ENCODE peak calls at places on chromosome 4, in ten cellular contexts. F, W, G, E, J, X, I, S, C and U are unnamed samples.

GRCh38 chr4:163391756-163392155 is 48.1 kb downstream of the NPY5R start:
- DNase-seq in F (peak; percentile 41), W (no peak), G (no peak), E (no peak), J (no peak), X (no peak), I (no peak), S (no peak), C (no peak), U (no peak)

GRCh38 chr4:1235381-1236102 is 13.4 kb downstream of the CTBP1 start:
- DNase-seq in F (no peak), W (no peak), G (no peak), E (peak; percentile 11), J (no peak), X (no peak), I (no peak), S (no peak), C (no peak), U (no peak)

GRCh38 chr4:9919047-9919446 is 102.2 kb downstream of the SLC2A9 start:
- DNase-seq in F (no peak), W (no peak), G (no peak), E (peak; percentile 47), J (no peak), X (no peak), I (no peak), S (no peak), C (no peak), U (no peak)

GRCh38 chr4:55386073-55386472 is 9.7 kb upstream of the TMEM165 start:
- DNase-seq in F (peak; percentile 40), W (no peak), G (no peak), E (peak; percentile 64), J (no peak), X (no peak), I (no peak), S (no peak), C (peak; percentile 37), U (peak; percentile 44)

GRCh38 chr4:121370729-121371325 is 10.0 kb downstream of the QRFPR start:
- DNase-seq in F (peak; percentile 64), W (no peak), G (no peak), E (peak; percentile 28), J (peak; percentile 68), X (peak; percentile 13), I (no peak), S (no peak), C (peak; percentile 43), U (peak; percentile 64)

GRCh38 chr4:152293527-152293926 is 242.4 kb downstream of the FBXW7 start:
- DNase-seq in F (no peak), W (no peak), G (no peak), E (no peak), J (no peak), X (no peak), I (no peak), S (no peak), C (no peak), U (no peak)

GRCh38 chr4:28759064-28759463 is 1898.4 kb downstream of the STIM2 start:
- DNase-seq in F (no peak), W (no peak), G (no peak), E (no peak), J (no peak), X (no peak), I (no peak), S (no peak), C (no peak), U (no peak)

GRCh38 chr4:74320559-74321118 is 12.4 kb downstream of the EPGN start:
- DNase-seq in F (peak; percentile 75), W (no peak), G (no peak), E (peak; percentile 68), J (peak; percentile 90), X (peak; percentile 26), I (peak; percentile 51), S (peak; percentile 4), C (peak; percentile 62), U (peak; percentile 73)

GRCh38 chr4:38235338-38235737 is 275.1 kb downstream of the PTTG2 start:
- DNase-seq in F (no peak), W (no peak), G (no peak), E (no peak), J (no peak), X (no peak), I (no peak), S (no peak), C (no peak), U (no peak)

GRCh38 chr4:97142405-97142804 is 1000.9 kb downstream of the STPG2 start:
- DNase-seq in F (no peak), W (no peak), G (no peak), E (no peak), J (no peak), X (no peak), I (no peak), S (no peak), C (no peak), U (no peak)

GRCh38 chr4:26820346-26820745 is 40.3 kb upstream of the STIM2 start:
- DNase-seq in F (no peak), W (no peak), G (no peak), E (no peak), J (no peak), X (no peak), I (no peak), S (no peak), C (no peak), U (no peak)

GRCh38 chr4:173990879-173991231 is 292.6 kb downstream of the FBXO8 start:
- DNase-seq in F (peak; percentile 75), W (no peak), G (no peak), E (no peak), J (no peak), X (no peak), I (no peak), S (no peak), C (no peak), U (no peak)

GRCh38 chr4:6123116-6123515 is 77.2 kb downstream of the JAKMIP1 start:
- DNase-seq in F (no peak), W (no peak), G (no peak), E (no peak), J (no peak), X (no peak), I (no peak), S (no peak), C (no peak), U (no peak)

GRCh38 chr4:87354168-87355102 is 31.8 kb upstream of the HSD17B13 start:
- DNase-seq in F (peak; percentile 33), W (no peak), G (no peak), E (no peak), J (peak; percentile 76), X (no peak), I (no peak), S (no peak), C (no peak), U (no peak)

GRCh38 chr4:56953680-56954520 is 23.5 kb downstream of the NOA1 start:
- DNase-seq in F (no peak), W (no peak), G (no peak), E (no peak), J (no peak), X (no peak), I (no peak), S (no peak), C (no peak), U (no peak)

GRCh38 chr4:25161599-25161960 is 1.3 kb upstream of the SEPSECS start:
- DNase-seq in F (no peak), W (no peak), G (no peak), E (no peak), J (peak; percentile 12), X (no peak), I (no peak), S (no peak), C (peak; percentile 57), U (no peak)

GRCh38 chr4:165060938-165061337 is 7.3 kb downstream of the TRIM75 start:
- DNase-seq in F (no peak), W (no peak), G (no peak), E (no peak), J (peak; percentile 18), X (no peak), I (no peak), S (no peak), C (no peak), U (no peak)